ENCODE peak calls at places on chromosomes 2 and 18, in five cellular contexts. J, Q, Y, K and P are unnamed samples.

GRCh38 chr2:11899264-11899818 is 152.9 kb downstream of the LPIN1 start:
- DNase-seq in Q (peak), K (no peak), Y (no peak), J (peak), P (no peak)

GRCh38 chr2:160647967-160648685 is 154.5 kb upstream of the RBMS1 start:
- DNase-seq in Q (no peak), Y (no peak), K (no peak), J (no peak), P (no peak)

GRCh38 chr2:39851691-39852110 is 72.6 kb upstream of the THUMPD2 start:
- DNase-seq in Q (no peak), K (no peak), Y (peak), J (peak), P (no peak)

GRCh38 chr2:23411752-23412431 is 26.9 kb downstream of the KLHL29 start:
- DNase-seq in K (no peak), J (peak), Y (no peak), Q (peak), P (no peak)

GRCh38 chr2:197502201-197502600 is 2.0 kb downstream of the HSPE1 start:
- DNase-seq in J (no peak), Y (no peak), K (no peak), Q (no peak), P (no peak)

GRCh38 chr2:177429688-177430325 is 37.2 kb downstream of the AGPS start:
- DNase-seq in J (peak), Q (peak), Y (no peak), K (no peak), P (no peak)

GRCh38 chr2:28129955-28130695 is 239.6 kb downstream of the BABAM2 start:
- DNase-seq in Q (peak), J (peak), K (no peak), Y (no peak), P (no peak)

GRCh38 chr18:48992791-48993555 is 42.2 kb upstream of the SMAD7 start:
- DNase-seq in K (no peak), Y (no peak), Q (no peak), J (no peak), P (no peak)

GRCh38 chr2:71494523-71495155 is 41.3 kb downstream of the DYSF start:
- DNase-seq in Q (no peak), Y (no peak), K (no peak), J (no peak), P (no peak)

GRCh38 chr2:235045336-235045972 is 93.6 kb downstream of the SH3BP4 start:
- DNase-seq in K (no peak), Y (no peak), J (no peak), Q (no peak), P (no peak)

GRCh38 chr18:1394426-1394825 is 489.8 kb downstream of the ADCYAP1 start:
- DNase-seq in K (no peak), Y (no peak), Q (no peak), J (no peak), P (no peak)

GRCh38 chr2:74493546-74493945 is 5.9 kb downstream of the LBX2 start:
- DNase-seq in Y (no peak), K (no peak), Q (no peak), J (no peak), P (no peak)

GRCh38 chr2:1366546-1367134 is 46.6 kb upstream of the TPO start:
- DNase-seq in Q (no peak), K (peak), Y (peak), J (no peak), P (peak)

GRCh38 chr2:71385008-71385407 is 53.4 kb downstream of the ZNF638 start:
- DNase-seq in J (peak), K (no peak), Y (no peak), Q (peak), P (no peak)

GRCh38 chr2:6642011-6642410 is 223.7 kb downstream of the CMPK2 start:
- DNase-seq in Q (no peak), J (no peak), K (no peak), Y (no peak), P (no peak)

GRCh38 chr2:196131949-196132925 is 39.1 kb downstream of the STK17B start:
- DNase-seq in Y (no peak), Q (no peak), J (no peak), K (no peak), P (no peak)

GRCh38 chr2:174120346-174120745 is 128.0 kb downstream of the OLA1 start:
- DNase-seq in Y (no peak), Q (no peak), J (peak), K (no peak), P (no peak)

GRCh38 chr2:128502638-128503246 is 184.1 kb upstream of the HS6ST1 start:
- DNase-seq in K (no peak), Y (no peak), J (no peak), Q (no peak), P (no peak)

GRCh38 chr18:31064130-31064529 is 21.6 kb upstream of the DSC3 start:
- DNase-seq in Q (no peak), K (no peak), Y (no peak), J (no peak), P (no peak)

GRCh38 chr18:72530622-72531021 is 13.5 kb downstream of the CBLN2 start:
- DNase-seq in J (no peak), Q (no peak), Y (no peak), K (no peak), P (no peak)

GRCh38 chr18:62372156-62372555 is 47.0 kb downstream of the TNFRSF11A start:
- DNase-seq in J (no peak), Q (no peak), Y (no peak), K (peak), P (peak)

GRCh38 chr2:157922341-157922740 is 46.2 kb upstream of the ACVR1 start:
- DNase-seq in J (no peak), K (no peak), Y (no peak), Q (no peak), P (no peak)

GRCh38 chr18:3612315-3612714 is 162.3 kb downstream of the TGIF1 start:
- DNase-seq in Q (no peak), Y (peak), J (no peak), K (no peak), P (peak)